ENCODE peak calls at places on chromosomes 4 and X, in seven cellular contexts. One of them, this sample, is unnamed.
A peak's percentile ranks its signal among the peaks of the same experiment; 100 is the strongest.

GRCh38 chr4:160877087-160877790 is 1286.6 kb downstream of the FSTL5 start:
- DNase-seq in breast epithelium: no peak
- DNase-seq in GM23248: no peak
- DNase-seq in cardiac muscle cell: no peak
- DNase-seq in HCT116: no peak
- DNase-seq in left ventricle myocardium inferior: no peak
- DNase-seq in CD4-positive, alpha-beta memory T cell: no peak
- DNase-seq in this sample: no peak

GRCh38 chr4:150302553-150302952 is 224.3 kb downstream of the DCLK2 start:
- DNase-seq in breast epithelium: no peak
- DNase-seq in CD4-positive, alpha-beta memory T cell: no peak
- DNase-seq in left ventricle myocardium inferior: no peak
- DNase-seq in cardiac muscle cell: no peak
- DNase-seq in HCT116: peak; percentile 53
- DNase-seq in GM23248: peak; percentile 94
- DNase-seq in this sample: no peak

GRCh38 chrX:23332888-23333821 is 1.5 kb upstream of the PTCHD1 start:
- DNase-seq in cardiac muscle cell: peak; percentile 25
- DNase-seq in breast epithelium: no peak
- DNase-seq in CD4-positive, alpha-beta memory T cell: no peak
- DNase-seq in HCT116: no peak
- DNase-seq in GM23248: no peak
- DNase-seq in left ventricle myocardium inferior: no peak
- DNase-seq in this sample: no peak

GRCh38 chr4:126957555-126958440 is 675.0 kb upstream of the INTU start:
- DNase-seq in GM23248: peak; percentile 53
- DNase-seq in left ventricle myocardium inferior: no peak
- DNase-seq in HCT116: no peak
- DNase-seq in breast epithelium: no peak
- DNase-seq in CD4-positive, alpha-beta memory T cell: no peak
- DNase-seq in cardiac muscle cell: no peak
- DNase-seq in this sample: no peak

GRCh38 chr4:179880756-179881155 is 2362.4 kb upstream of the TENM3 start:
- DNase-seq in GM23248: no peak
- DNase-seq in cardiac muscle cell: no peak
- DNase-seq in HCT116: no peak
- DNase-seq in left ventricle myocardium inferior: no peak
- DNase-seq in CD4-positive, alpha-beta memory T cell: no peak
- DNase-seq in breast epithelium: no peak
- DNase-seq in this sample: no peak

GRCh38 chr4:12562016-12562415 is 922.1 kb downstream of the RAB28 start:
- DNase-seq in HCT116: no peak
- DNase-seq in breast epithelium: no peak
- DNase-seq in cardiac muscle cell: no peak
- DNase-seq in CD4-positive, alpha-beta memory T cell: no peak
- DNase-seq in GM23248: no peak
- DNase-seq in left ventricle myocardium inferior: no peak
- DNase-seq in this sample: no peak

GRCh38 chr4:14888790-14889189 is 113.5 kb upstream of the CPEB2 start:
- DNase-seq in CD4-positive, alpha-beta memory T cell: no peak
- DNase-seq in cardiac muscle cell: no peak
- DNase-seq in GM23248: peak; percentile 17
- DNase-seq in left ventricle myocardium inferior: no peak
- DNase-seq in HCT116: no peak
- DNase-seq in breast epithelium: no peak
- DNase-seq in this sample: no peak

GRCh38 chr4:86506591-86506990 is 87.5 kb upstream of the PTPN13 start:
- DNase-seq in cardiac muscle cell: peak; percentile 37
- DNase-seq in GM23248: no peak
- DNase-seq in breast epithelium: no peak
- DNase-seq in left ventricle myocardium inferior: no peak
- DNase-seq in CD4-positive, alpha-beta memory T cell: no peak
- DNase-seq in HCT116: no peak
- DNase-seq in this sample: no peak

GRCh38 chr4:153112071-153112460 is 92.2 kb upstream of the TRIM2 start:
- DNase-seq in breast epithelium: no peak
- DNase-seq in left ventricle myocardium inferior: no peak
- DNase-seq in cardiac muscle cell: no peak
- DNase-seq in GM23248: no peak
- DNase-seq in HCT116: no peak
- DNase-seq in CD4-positive, alpha-beta memory T cell: no peak
- DNase-seq in this sample: peak; percentile 41

GRCh38 chrX:2370436-2370835 is 130.3 kb downstream of the DHRSX start:
- DNase-seq in left ventricle myocardium inferior: no peak
- DNase-seq in HCT116: no peak
- DNase-seq in cardiac muscle cell: no peak
- DNase-seq in breast epithelium: no peak
- DNase-seq in CD4-positive, alpha-beta memory T cell: no peak
- DNase-seq in GM23248: peak; percentile 40
- DNase-seq in this sample: no peak

GRCh38 chr4:179027569-179027968 is 1585.3 kb upstream of the AGA start:
- DNase-seq in cardiac muscle cell: no peak
- DNase-seq in GM23248: no peak
- DNase-seq in left ventricle myocardium inferior: no peak
- DNase-seq in HCT116: no peak
- DNase-seq in breast epithelium: no peak
- DNase-seq in CD4-positive, alpha-beta memory T cell: no peak
- DNase-seq in this sample: no peak

GRCh38 chr4:101418055-101418454 is 70.7 kb upstream of the PPP3CA start:
- DNase-seq in GM23248: no peak
- DNase-seq in left ventricle myocardium inferior: no peak
- DNase-seq in HCT116: no peak
- DNase-seq in breast epithelium: no peak
- DNase-seq in CD4-positive, alpha-beta memory T cell: peak; percentile 77
- DNase-seq in cardiac muscle cell: no peak
- DNase-seq in this sample: peak; percentile 78

GRCh38 chr4:54625391-54625790 is 32.4 kb upstream of the KIT start:
- DNase-seq in GM23248: no peak
- DNase-seq in HCT116: no peak
- DNase-seq in CD4-positive, alpha-beta memory T cell: no peak
- DNase-seq in left ventricle myocardium inferior: no peak
- DNase-seq in breast epithelium: no peak
- DNase-seq in cardiac muscle cell: no peak
- DNase-seq in this sample: no peak

GRCh38 chr4:125727931-125728330 is 413.2 kb downstream of the FAT4 start:
- DNase-seq in breast epithelium: no peak
- DNase-seq in left ventricle myocardium inferior: no peak
- DNase-seq in CD4-positive, alpha-beta memory T cell: no peak
- DNase-seq in HCT116: no peak
- DNase-seq in GM23248: no peak
- DNase-seq in cardiac muscle cell: no peak
- DNase-seq in this sample: no peak

GRCh38 chr4:150251752-150252190 is 173.5 kb downstream of the DCLK2 start:
- DNase-seq in GM23248: no peak
- DNase-seq in HCT116: no peak
- DNase-seq in CD4-positive, alpha-beta memory T cell: no peak
- DNase-seq in cardiac muscle cell: peak; percentile 60
- DNase-seq in left ventricle myocardium inferior: no peak
- DNase-seq in breast epithelium: no peak
- DNase-seq in this sample: no peak

GRCh38 chrX:1546601-1547275 is 9.8 kb upstream of the P2RY8 start:
- DNase-seq in HCT116: no peak
- DNase-seq in breast epithelium: no peak
- DNase-seq in left ventricle myocardium inferior: peak; percentile 30
- DNase-seq in CD4-positive, alpha-beta memory T cell: no peak
- DNase-seq in cardiac muscle cell: no peak
- DNase-seq in GM23248: no peak
- DNase-seq in this sample: no peak

GRCh38 chr4:151250706-151251105 is 26.3 kb upstream of the PRSS48 start:
- DNase-seq in CD4-positive, alpha-beta memory T cell: no peak
- DNase-seq in HCT116: no peak
- DNase-seq in cardiac muscle cell: no peak
- DNase-seq in left ventricle myocardium inferior: no peak
- DNase-seq in breast epithelium: no peak
- DNase-seq in GM23248: no peak
- DNase-seq in this sample: no peak

GRCh38 chr4:7771056-7771455 is 168.6 kb downstream of the AFAP1 start:
- DNase-seq in left ventricle myocardium inferior: no peak
- DNase-seq in HCT116: no peak
- DNase-seq in breast epithelium: no peak
- DNase-seq in GM23248: no peak
- DNase-seq in cardiac muscle cell: no peak
- DNase-seq in CD4-positive, alpha-beta memory T cell: peak; percentile 38
- DNase-seq in this sample: peak; percentile 35

GRCh38 chr4:7771541-7772507 is 167.8 kb downstream of the AFAP1 start:
- DNase-seq in CD4-positive, alpha-beta memory T cell: no peak
- DNase-seq in left ventricle myocardium inferior: no peak
- DNase-seq in cardiac muscle cell: no peak
- DNase-seq in breast epithelium: no peak
- DNase-seq in HCT116: no peak
- DNase-seq in GM23248: no peak
- DNase-seq in this sample: no peak

GRCh38 chr4:7769936-7770674 is 169.6 kb downstream of the AFAP1 start:
- DNase-seq in left ventricle myocardium inferior: peak; percentile 15
- DNase-seq in CD4-positive, alpha-beta memory T cell: no peak
- DNase-seq in breast epithelium: no peak
- DNase-seq in HCT116: no peak
- DNase-seq in GM23248: peak; percentile 43
- DNase-seq in cardiac muscle cell: peak; percentile 46
- DNase-seq in this sample: no peak

GRCh38 chr4:7769308-7769841 is 170.3 kb downstream of the AFAP1 start:
- DNase-seq in CD4-positive, alpha-beta memory T cell: no peak
- DNase-seq in GM23248: no peak
- DNase-seq in cardiac muscle cell: no peak
- DNase-seq in left ventricle myocardium inferior: peak; percentile 9
- DNase-seq in HCT116: no peak
- DNase-seq in breast epithelium: no peak
- DNase-seq in this sample: no peak

GRCh38 chr4:7770675-7771050 is 169.0 kb downstream of the AFAP1 start:
- DNase-seq in cardiac muscle cell: no peak
- DNase-seq in GM23248: no peak
- DNase-seq in left ventricle myocardium inferior: peak; percentile 6
- DNase-seq in CD4-positive, alpha-beta memory T cell: no peak
- DNase-seq in HCT116: no peak
- DNase-seq in breast epithelium: no peak
- DNase-seq in this sample: no peak
- H3K4me1 ChIP-seq in cardiac muscle cell: no peaks in the 10 kb centered on the region
- H3K4me1 ChIP-seq in GM23248: no peaks in the 10 kb centered on the region
- H3K4me1 ChIP-seq in left ventricle myocardium inferior: peaks cover 14% of the 10 kb centered on the region
- H3K4me1 ChIP-seq in CD4-positive, alpha-beta memory T cell: peaks cover 18% of the 10 kb centered on the region
- H3K4me1 ChIP-seq in HCT116: no peaks in the 10 kb centered on the region
- H3K4me1 ChIP-seq in breast epithelium: no peaks in the 10 kb centered on the region
- H3K4me1 ChIP-seq in this sample: peaks cover 8% of the 10 kb centered on the region

GRCh38 chr4:97139796-97140195 is 1003.5 kb downstream of the STPG2 start:
- DNase-seq in left ventricle myocardium inferior: no peak
- DNase-seq in cardiac muscle cell: no peak
- DNase-seq in breast epithelium: no peak
- DNase-seq in CD4-positive, alpha-beta memory T cell: no peak
- DNase-seq in GM23248: no peak
- DNase-seq in HCT116: no peak
- DNase-seq in this sample: no peak
- H3K9me3 ChIP-seq in left ventricle myocardium inferior: peaks cover 5% of the 10 kb centered on the region
- H3K9me3 ChIP-seq in cardiac muscle cell: no peaks in the 10 kb centered on the region
- H3K9me3 ChIP-seq in breast epithelium: no peaks in the 10 kb centered on the region
- H3K9me3 ChIP-seq in CD4-positive, alpha-beta memory T cell: no peaks in the 10 kb centered on the region
- H3K9me3 ChIP-seq in GM23248: no peaks in the 10 kb centered on the region
- H3K9me3 ChIP-seq in HCT116: no peaks in the 10 kb centered on the region
- H3K9me3 ChIP-seq in this sample: no peaks in the 10 kb centered on the region

GRCh38 chr4:1040344-1041146 is 29.1 kb downstream of the FGFRL1 start:
- DNase-seq in GM23248: no peak
- DNase-seq in cardiac muscle cell: no peak
- DNase-seq in CD4-positive, alpha-beta memory T cell: no peak
- DNase-seq in left ventricle myocardium inferior: no peak
- DNase-seq in breast epithelium: no peak
- DNase-seq in HCT116: no peak
- DNase-seq in this sample: no peak

GRCh38 chr4:1038948-1039492 is 27.6 kb downstream of the FGFRL1 start:
- DNase-seq in left ventricle myocardium inferior: no peak
- DNase-seq in GM23248: no peak
- DNase-seq in cardiac muscle cell: no peak
- DNase-seq in CD4-positive, alpha-beta memory T cell: no peak
- DNase-seq in breast epithelium: no peak
- DNase-seq in HCT116: no peak
- DNase-seq in this sample: no peak

GRCh38 chr4:1041147-1041935 is 29.9 kb downstream of the FGFRL1 start:
- DNase-seq in cardiac muscle cell: no peak
- DNase-seq in HCT116: no peak
- DNase-seq in left ventricle myocardium inferior: no peak
- DNase-seq in breast epithelium: no peak
- DNase-seq in CD4-positive, alpha-beta memory T cell: no peak
- DNase-seq in GM23248: peak; percentile 82
- DNase-seq in this sample: no peak

GRCh38 chr4:1041936-1042330 is 30.5 kb downstream of the FGFRL1 start:
- DNase-seq in cardiac muscle cell: no peak
- DNase-seq in CD4-positive, alpha-beta memory T cell: no peak
- DNase-seq in left ventricle myocardium inferior: no peak
- DNase-seq in GM23248: no peak
- DNase-seq in HCT116: no peak
- DNase-seq in breast epithelium: no peak
- DNase-seq in this sample: no peak

DNA sequence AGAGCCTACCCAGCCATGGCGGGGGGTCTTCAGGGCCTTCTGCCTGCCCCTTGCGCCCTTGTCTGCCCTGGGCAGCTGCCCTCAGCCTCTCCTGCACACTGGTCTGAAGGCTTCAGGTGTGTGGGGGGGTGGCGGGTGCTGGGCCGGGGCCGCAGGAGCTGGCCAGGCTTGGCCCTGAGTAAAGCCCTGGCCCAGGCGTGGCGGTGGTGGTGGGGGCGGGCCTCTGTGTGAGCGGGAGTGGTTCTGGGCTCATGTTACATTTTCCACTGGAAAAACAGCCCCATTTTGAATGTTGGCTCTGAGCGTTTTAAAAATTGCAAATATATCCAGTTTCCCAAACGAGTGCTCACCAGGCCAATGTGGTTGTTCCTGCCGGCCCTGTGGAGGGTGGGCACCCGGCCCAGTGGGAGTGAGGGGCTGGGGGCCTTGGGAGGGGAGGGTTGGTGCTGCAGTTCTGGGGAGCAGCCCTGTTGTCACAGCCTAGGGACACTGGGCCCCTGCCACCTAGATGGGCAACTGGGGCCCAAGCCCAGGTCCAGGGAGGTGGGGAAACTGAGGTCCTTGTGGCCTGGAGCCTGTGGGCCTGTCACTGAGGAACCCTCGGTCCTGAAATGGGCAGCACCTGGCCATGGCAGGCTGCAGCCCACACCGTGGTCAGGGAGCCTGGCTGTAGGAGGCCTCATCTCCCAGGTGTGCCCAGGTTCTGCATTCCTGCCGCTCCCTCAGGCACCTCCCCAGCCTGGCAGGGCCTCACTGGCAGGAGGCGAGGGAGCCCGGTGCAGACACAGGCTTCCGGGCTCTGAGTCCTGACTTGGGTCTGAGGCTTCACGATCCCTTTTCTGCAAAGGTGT is 28.3 kb downstream of the FGFRL1 start:
- DNase-seq in HCT116: no peak
- DNase-seq in left ventricle myocardium inferior: no peak
- DNase-seq in CD4-positive, alpha-beta memory T cell: no peak
- DNase-seq in GM23248: peak; percentile 78
- DNase-seq in breast epithelium: no peak
- DNase-seq in cardiac muscle cell: peak; percentile 55
- DNase-seq in this sample: no peak
- H3K4me1 ChIP-seq in HCT116: peaks cover 48% of the 10 kb centered on the region
- H3K4me1 ChIP-seq in left ventricle myocardium inferior: peaks cover 23% of the 10 kb centered on the region
- H3K4me1 ChIP-seq in CD4-positive, alpha-beta memory T cell: no peaks in the 10 kb centered on the region
- H3K4me1 ChIP-seq in GM23248: peaks cover 46% of the 10 kb centered on the region
- H3K4me1 ChIP-seq in breast epithelium: peaks cover 43% of the 10 kb centered on the region
- H3K4me1 ChIP-seq in cardiac muscle cell: peaks cover 3% of the 10 kb centered on the region
- H3K4me1 ChIP-seq in this sample: no peaks in the 10 kb centered on the region

DNA sequence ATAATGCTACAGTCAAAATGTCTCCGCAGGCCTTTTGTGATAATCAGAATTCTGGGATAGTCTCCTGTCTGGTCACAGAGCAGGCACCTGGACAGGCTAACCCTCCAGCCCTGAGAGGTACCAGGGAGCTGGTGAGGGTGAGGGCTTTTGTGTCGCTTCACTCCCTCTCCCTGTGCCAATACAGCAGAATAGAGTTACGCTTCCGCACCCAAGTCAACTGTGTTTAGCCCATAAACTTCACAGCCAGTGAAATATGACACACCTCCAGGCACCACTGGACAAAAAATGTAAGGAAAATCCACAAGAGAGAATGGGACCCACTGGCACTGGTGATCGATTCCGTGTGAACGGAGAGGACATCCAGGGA is 1.3 kb downstream of the GAK start:
- DNase-seq in HCT116: no peak
- DNase-seq in cardiac muscle cell: no peak
- DNase-seq in breast epithelium: no peak
- DNase-seq in GM23248: no peak
- DNase-seq in CD4-positive, alpha-beta memory T cell: no peak
- DNase-seq in left ventricle myocardium inferior: no peak
- DNase-seq in this sample: no peak
- H3K9me3 ChIP-seq in HCT116: no peaks in the 10 kb centered on the region
- H3K9me3 ChIP-seq in cardiac muscle cell: no peaks in the 10 kb centered on the region
- H3K9me3 ChIP-seq in breast epithelium: no peaks in the 10 kb centered on the region
- H3K9me3 ChIP-seq in GM23248: no peaks in the 10 kb centered on the region
- H3K9me3 ChIP-seq in CD4-positive, alpha-beta memory T cell: no peaks in the 10 kb centered on the region
- H3K9me3 ChIP-seq in left ventricle myocardium inferior: no peaks in the 10 kb centered on the region
- H3K9me3 ChIP-seq in this sample: no peaks in the 10 kb centered on the region

This sample was measured in naive thymus-derived CD4-positive, alpha-beta T cell.